ENCODE peak calls at places on chromosomes 2 and 18, in ten cellular contexts. One of them, this sample, is unnamed. For H3K4me1, the result is how much of the 10 kb centered on the place peaks cover.

GRCh38 chr2:189163889-189164288 is 15.7 kb downstream of the COL5A2 start:
- DNase-seq in GM23248: peak
- DNase-seq in neuronal stem cell: no peak
- DNase-seq in aorta: no peak
- DNase-seq in HCT116: no peak
- DNase-seq in K562: no peak
- DNase-seq in A549: no peak
- DNase-seq in left lung: no peak
- DNase-seq in cardiac muscle cell: peak
- DNase-seq in stomach: no peak
- DNase-seq in this sample: no peak

GRCh38 chr2:182616471-182617393 is 99.3 kb upstream of the DNAJC10 start:
- DNase-seq in cardiac muscle cell: peak
- DNase-seq in GM23248: peak
- DNase-seq in neuronal stem cell: no peak
- DNase-seq in A549: no peak
- DNase-seq in HCT116: no peak
- DNase-seq in stomach: no peak
- DNase-seq in left lung: no peak
- DNase-seq in aorta: no peak
- DNase-seq in K562: no peak
- DNase-seq in this sample: no peak

GRCh38 chr2:96824079-96824870 is 8.2 kb downstream of the CNNM3 start:
- DNase-seq in neuronal stem cell: no peak
- DNase-seq in left lung: no peak
- DNase-seq in aorta: no peak
- DNase-seq in K562: no peak
- DNase-seq in A549: no peak
- DNase-seq in GM23248: no peak
- DNase-seq in HCT116: no peak
- DNase-seq in cardiac muscle cell: peak
- DNase-seq in stomach: no peak
- DNase-seq in this sample: no peak

GRCh38 chr2:55334728-55335127 is 65.7 kb upstream of the MTIF2 start:
- DNase-seq in K562: no peak
- DNase-seq in aorta: no peak
- DNase-seq in cardiac muscle cell: no peak
- DNase-seq in left lung: no peak
- DNase-seq in neuronal stem cell: no peak
- DNase-seq in GM23248: no peak
- DNase-seq in stomach: no peak
- DNase-seq in HCT116: no peak
- DNase-seq in A549: no peak
- DNase-seq in this sample: no peak

GRCh38 chr18:49177812-49178211 is 227.0 kb upstream of the SMAD7 start:
- DNase-seq in cardiac muscle cell: peak
- DNase-seq in HCT116: no peak
- DNase-seq in stomach: no peak
- DNase-seq in A549: peak
- DNase-seq in left lung: no peak
- DNase-seq in GM23248: peak
- DNase-seq in K562: no peak
- DNase-seq in neuronal stem cell: no peak
- DNase-seq in aorta: no peak
- DNase-seq in this sample: no peak

GRCh38 chr2:229857634-229858033 is 64.2 kb downstream of the TRIP12 start:
- DNase-seq in GM23248: no peak
- DNase-seq in left lung: no peak
- DNase-seq in cardiac muscle cell: no peak
- DNase-seq in stomach: no peak
- DNase-seq in HCT116: no peak
- DNase-seq in A549: no peak
- DNase-seq in neuronal stem cell: no peak
- DNase-seq in aorta: no peak
- DNase-seq in K562: no peak
- DNase-seq in this sample: no peak

GRCh38 chr2:183123117-183123958 is 905 bp upstream of the NUP35 start:
- DNase-seq in GM23248: peak
- DNase-seq in aorta: no peak
- DNase-seq in neuronal stem cell: no peak
- DNase-seq in stomach: no peak
- DNase-seq in K562: no peak
- DNase-seq in left lung: no peak
- DNase-seq in A549: no peak
- DNase-seq in cardiac muscle cell: no peak
- DNase-seq in HCT116: no peak
- DNase-seq in this sample: no peak

GRCh38 chr2:444937-445884 is 157.3 kb upstream of the ALKAL2 start:
- DNase-seq in K562: no peak
- DNase-seq in left lung: no peak
- DNase-seq in HCT116: no peak
- DNase-seq in aorta: no peak
- DNase-seq in neuronal stem cell: no peak
- DNase-seq in A549: no peak
- DNase-seq in cardiac muscle cell: no peak
- DNase-seq in GM23248: no peak
- DNase-seq in stomach: no peak
- DNase-seq in this sample: no peak

GRCh38 chr18:48663931-48664847 is 125.4 kb downstream of the CTIF start:
- DNase-seq in cardiac muscle cell: peak
- DNase-seq in A549: peak
- DNase-seq in GM23248: peak
- DNase-seq in aorta: peak
- DNase-seq in HCT116: no peak
- DNase-seq in neuronal stem cell: peak
- DNase-seq in left lung: peak
- DNase-seq in stomach: peak
- DNase-seq in K562: peak
- DNase-seq in this sample: peak

GRCh38 chr2:200278694-200279316 is 27.7 kb upstream of the SPATS2L start:
- DNase-seq in left lung: no peak
- DNase-seq in cardiac muscle cell: no peak
- DNase-seq in HCT116: no peak
- DNase-seq in K562: no peak
- DNase-seq in aorta: no peak
- DNase-seq in stomach: no peak
- DNase-seq in A549: no peak
- DNase-seq in neuronal stem cell: no peak
- DNase-seq in GM23248: no peak
- DNase-seq in this sample: no peak

GRCh38 chr2:129728251-129728972 is 251.1 kb upstream of the RAB6C start:
- DNase-seq in A549: no peak
- DNase-seq in neuronal stem cell: no peak
- DNase-seq in GM23248: no peak
- DNase-seq in aorta: no peak
- DNase-seq in cardiac muscle cell: no peak
- DNase-seq in stomach: no peak
- DNase-seq in HCT116: no peak
- DNase-seq in left lung: no peak
- DNase-seq in K562: no peak
- DNase-seq in this sample: no peak

GRCh38 chr18:55869965-55870585 is 282.1 kb upstream of the TCF4 start:
- DNase-seq in left lung: no peak
- DNase-seq in cardiac muscle cell: peak
- DNase-seq in stomach: no peak
- DNase-seq in aorta: peak
- DNase-seq in HCT116: no peak
- DNase-seq in K562: no peak
- DNase-seq in GM23248: peak
- DNase-seq in A549: no peak
- DNase-seq in neuronal stem cell: no peak
- DNase-seq in this sample: no peak

GRCh38 chr2:233165895-233166661 is 85.4 kb upstream of the ATG16L1 start:
- DNase-seq in A549: peak
- DNase-seq in stomach: peak
- DNase-seq in GM23248: peak
- DNase-seq in cardiac muscle cell: peak
- DNase-seq in left lung: peak
- DNase-seq in neuronal stem cell: no peak
- DNase-seq in HCT116: no peak
- DNase-seq in K562: peak
- DNase-seq in aorta: no peak
- DNase-seq in this sample: peak

GRCh38 chr18:3008546-3008945 is 4.4 kb downstream of the LPIN2 start:
- DNase-seq in stomach: no peak
- DNase-seq in left lung: no peak
- DNase-seq in neuronal stem cell: no peak
- DNase-seq in cardiac muscle cell: peak
- DNase-seq in aorta: no peak
- DNase-seq in A549: no peak
- DNase-seq in K562: no peak
- DNase-seq in HCT116: no peak
- DNase-seq in GM23248: peak
- DNase-seq in this sample: no peak

GRCh38 chr2:27912512-27912911 is 22.0 kb downstream of the BABAM2 start:
- DNase-seq in HCT116: no peak
- DNase-seq in A549: no peak
- DNase-seq in K562: no peak
- DNase-seq in left lung: no peak
- DNase-seq in cardiac muscle cell: no peak
- DNase-seq in stomach: no peak
- DNase-seq in neuronal stem cell: no peak
- DNase-seq in GM23248: no peak
- DNase-seq in aorta: no peak
- DNase-seq in this sample: no peak

GRCh38 chr18:63783394-63783793 is 8.2 kb downstream of the SERPINB7 start:
- DNase-seq in cardiac muscle cell: no peak
- DNase-seq in neuronal stem cell: no peak
- DNase-seq in GM23248: no peak
- DNase-seq in stomach: no peak
- DNase-seq in K562: no peak
- DNase-seq in aorta: no peak
- DNase-seq in HCT116: peak
- DNase-seq in A549: no peak
- DNase-seq in left lung: no peak
- DNase-seq in this sample: no peak

DNA sequence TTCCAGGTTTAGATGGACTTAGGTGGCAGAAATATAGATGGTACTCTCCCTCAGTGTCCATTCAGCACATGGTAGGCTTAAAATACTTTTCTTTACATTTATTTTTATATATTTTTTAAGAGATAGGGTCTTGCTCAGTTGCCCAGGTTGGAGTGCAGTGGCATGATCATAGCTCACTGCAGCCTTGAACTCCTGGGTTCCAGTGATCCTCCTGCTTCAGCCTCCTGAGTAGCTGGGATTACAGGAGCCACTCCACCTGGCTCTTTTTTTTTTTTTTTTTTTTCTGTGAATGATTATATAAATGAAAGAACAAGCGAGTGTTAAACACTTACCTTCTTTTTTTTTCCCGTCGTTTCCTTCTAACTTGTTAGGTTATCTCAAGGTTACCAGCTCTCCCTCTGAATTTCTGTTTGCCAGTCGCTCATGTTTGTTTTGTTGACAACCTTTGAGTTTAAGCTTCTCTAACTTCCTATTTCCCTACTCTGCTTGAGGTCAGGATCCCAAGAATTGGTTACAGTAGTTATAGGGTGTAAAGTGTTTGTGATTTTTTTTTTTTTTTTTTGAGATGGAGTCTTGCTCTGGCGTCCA is 18.9 kb downstream of the IMPA2 start:
- DNase-seq in aorta: no peak
- DNase-seq in neuronal stem cell: no peak
- DNase-seq in GM23248: no peak
- DNase-seq in A549: no peak
- DNase-seq in cardiac muscle cell: no peak
- DNase-seq in stomach: no peak
- DNase-seq in HCT116: no peak
- DNase-seq in K562: no peak
- DNase-seq in left lung: no peak
- DNase-seq in this sample: no peak
- H3K4me1 ChIP-seq in aorta: under half
- H3K4me1 ChIP-seq in neuronal stem cell: under half
- H3K4me1 ChIP-seq in GM23248: under half
- H3K4me1 ChIP-seq in A549: under half
- H3K4me1 ChIP-seq in cardiac muscle cell: under half
- H3K4me1 ChIP-seq in stomach: under half
- H3K4me1 ChIP-seq in HCT116: under half
- H3K4me1 ChIP-seq in K562: under half
- H3K4me1 ChIP-seq in left lung: under half
- H3K4me1 ChIP-seq in this sample: under half

GRCh38 chr2:10812362-10813084 is at the start of gene PDIA6:
- DNase-seq in left lung: peak
- DNase-seq in aorta: peak
- DNase-seq in stomach: peak
- DNase-seq in cardiac muscle cell: peak
- DNase-seq in neuronal stem cell: peak
- DNase-seq in K562: peak
- DNase-seq in GM23248: peak
- DNase-seq in A549: peak
- DNase-seq in HCT116: peak
- DNase-seq in this sample: peak
- H3K4me1 ChIP-seq in left lung: under half
- H3K4me1 ChIP-seq in aorta: under half
- H3K4me1 ChIP-seq in stomach: under half
- H3K4me1 ChIP-seq in cardiac muscle cell: under half
- H3K4me1 ChIP-seq in neuronal stem cell: under half
- H3K4me1 ChIP-seq in K562: under half
- H3K4me1 ChIP-seq in GM23248: under half
- H3K4me1 ChIP-seq in A549: under half
- H3K4me1 ChIP-seq in HCT116: under half
- H3K4me1 ChIP-seq in this sample: under half

GRCh38 chr2:10310489-10310888 is 7.8 kb downstream of the HPCAL1 start:
- DNase-seq in aorta: no peak
- DNase-seq in K562: no peak
- DNase-seq in stomach: no peak
- DNase-seq in cardiac muscle cell: no peak
- DNase-seq in HCT116: no peak
- DNase-seq in left lung: no peak
- DNase-seq in GM23248: no peak
- DNase-seq in A549: no peak
- DNase-seq in neuronal stem cell: no peak
- DNase-seq in this sample: no peak
- H3K4me1 ChIP-seq in aorta: under half
- H3K4me1 ChIP-seq in K562: under half
- H3K4me1 ChIP-seq in stomach: under half
- H3K4me1 ChIP-seq in cardiac muscle cell: under half
- H3K4me1 ChIP-seq in HCT116: under half
- H3K4me1 ChIP-seq in left lung: under half
- H3K4me1 ChIP-seq in GM23248: under half
- H3K4me1 ChIP-seq in A549: under half
- H3K4me1 ChIP-seq in neuronal stem cell: under half
- H3K4me1 ChIP-seq in this sample: under half

DNA sequence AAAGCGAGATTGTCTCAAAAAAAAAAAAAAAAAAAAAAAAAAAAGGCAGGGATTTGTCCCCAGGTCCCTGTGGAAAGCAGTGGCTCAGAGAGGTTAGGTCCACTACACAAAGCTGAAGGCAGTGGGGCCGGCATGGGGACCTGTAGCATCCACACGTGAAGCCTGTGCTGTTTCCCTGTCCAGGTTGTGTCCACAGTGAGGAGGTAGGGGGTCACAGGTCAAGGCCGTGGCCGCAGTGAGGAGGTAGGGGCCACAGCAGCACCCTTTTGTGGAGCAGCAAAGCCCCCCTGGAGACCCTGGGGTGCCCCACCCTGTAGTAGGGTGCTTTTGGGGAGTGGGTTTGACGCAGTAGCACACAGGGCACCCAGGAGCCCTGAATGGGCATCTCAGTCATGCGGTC is 14.0 kb downstream of the TMEM177 start:
- DNase-seq in K562: no peak
- DNase-seq in aorta: no peak
- DNase-seq in cardiac muscle cell: no peak
- DNase-seq in left lung: no peak
- DNase-seq in neuronal stem cell: no peak
- DNase-seq in GM23248: no peak
- DNase-seq in HCT116: no peak
- DNase-seq in stomach: no peak
- DNase-seq in A549: no peak
- DNase-seq in this sample: peak
- H3K4me1 ChIP-seq in K562: under half
- H3K4me1 ChIP-seq in aorta: under half
- H3K4me1 ChIP-seq in cardiac muscle cell: under half
- H3K4me1 ChIP-seq in left lung: under half
- H3K4me1 ChIP-seq in neuronal stem cell: under half
- H3K4me1 ChIP-seq in GM23248: under half
- H3K4me1 ChIP-seq in HCT116: under half
- H3K4me1 ChIP-seq in stomach: under half
- H3K4me1 ChIP-seq in A549: under half
- H3K4me1 ChIP-seq in this sample: under half